ENCODE peak calls at places on chromosomes 3 and 15, in six cellular contexts. H is effector CD4-positive, alpha-beta T cell; A is NCI-H510A; Q is fibroblast of pulmonary artery; O is HuH-7.5; U is upper lobe of right lung. T is an unnamed sample.
A peak's percentile ranks its signal among the peaks of the same experiment; 100 is the strongest.

GRCh38 chr3:27679691-27680090 is 42.4 kb downstream of the EOMES start:
- DNase-seq in H (no peak), A (no peak), Q (no peak), O (no peak), U (no peak), T (peak; percentile 49)

GRCh38 chr3:156211583-156211982 is 91.2 kb downstream of the KCNAB1 start:
- DNase-seq in H (no peak), A (no peak), Q (peak; percentile 55), O (no peak), U (no peak), T (peak; percentile 67)

GRCh38 chr3:4515896-4516295 is 22.7 kb downstream of the ITPR1 start:
- DNase-seq in H (no peak), A (no peak), Q (no peak), O (no peak), U (no peak), T (no peak)

GRCh38 chr3:184496933-184497332 is 64.7 kb upstream of the EPHB3 start:
- DNase-seq in H (no peak), A (peak; percentile 41), Q (no peak), O (no peak), U (no peak), T (no peak)

GRCh38 chr3:8296466-8296865 is 205.2 kb upstream of the LMCD1 start:
- DNase-seq in H (no peak), A (no peak), Q (no peak), O (no peak), U (no peak), T (no peak)

GRCh38 chr15:25249236-25250010 is 189.4 kb downstream of the UBE3A start:
- DNase-seq in H (no peak), A (no peak), Q (no peak), O (no peak), U (peak; percentile 46), T (no peak)

GRCh38 chr3:195708066-195708465 is 12.7 kb upstream of the MUC20 start:
- DNase-seq in H (no peak), A (no peak), Q (no peak), O (no peak), U (no peak), T (no peak)

GRCh38 chr3:51401639-51402166 is 10.6 kb downstream of the RBM15B start:
- DNase-seq in H (no peak), A (no peak), Q (no peak), O (no peak), U (no peak), T (no peak)

GRCh38 chr3:89955141-89955540 is 847.7 kb downstream of the EPHA3 start:
- DNase-seq in H (no peak), A (no peak), Q (no peak), O (no peak), U (no peak), T (no peak)

GRCh38 chr3:69791919-69792399 is 52.7 kb downstream of the MITF start:
- DNase-seq in H (no peak), A (no peak), Q (peak; percentile 49), O (no peak), U (no peak), T (peak; percentile 69)

GRCh38 chr15:52976050-52976449 is 185.9 kb upstream of the ONECUT1 start:
- DNase-seq in H (no peak), A (no peak), Q (no peak), O (no peak), U (no peak), T (no peak)

GRCh38 chr15:51338496-51338895 is at the start of gene CYP19A1:
- DNase-seq in H (no peak), A (no peak), Q (no peak), O (no peak), U (no peak), T (no peak)

GRCh38 chr3:119630562-119631329 is 29.6 kb downstream of the POPDC2 start:
- DNase-seq in H (no peak), A (no peak), Q (peak; percentile 77), O (no peak), U (no peak), T (peak; percentile 90)

GRCh38 chr3:9397911-9398714 is 698 bp downstream of the SETD5 start:
- DNase-seq in H (peak; percentile 16), A (peak; percentile 6), Q (peak; percentile 41), O (peak; percentile 57), U (peak; percentile 68), T (peak; percentile 57)

GRCh38 chr3:66144792-66145733 is 75.7 kb upstream of the SLC25A26 start:
- DNase-seq in H (no peak), A (no peak), Q (no peak), O (no peak), U (no peak), T (peak; percentile 48)

GRCh38 chr3:102484384-102484783 is 49.6 kb downstream of the ZPLD1 start:
- DNase-seq in H (no peak), A (no peak), Q (no peak), O (no peak), U (no peak), T (no peak)

GRCh38 chr3:50515565-50516047 is 12.2 kb upstream of the CACNA2D2 start:
- DNase-seq in H (no peak), A (peak; percentile 36), Q (peak; percentile 7), O (no peak), U (peak; percentile 74), T (no peak)

GRCh38 chr3:98012974-98013373 is 22.1 kb downstream of the GABRR3 start:
- DNase-seq in H (no peak), A (no peak), Q (peak; percentile 61), O (no peak), U (no peak), T (peak; percentile 35)

GRCh38 chr3:124964432-124964831 is 29.9 kb upstream of the MUC13 start:
- DNase-seq in H (no peak), A (no peak), Q (peak; percentile 34), O (no peak), U (no peak), T (peak; percentile 45)

GRCh38 chr3:127666684-127667083 is 6.1 kb upstream of the ABTB1 start:
- DNase-seq in H (no peak), A (no peak), Q (no peak), O (no peak), U (peak; percentile 5), T (no peak)

GRCh38 chr3:196525141-196525540 is 10.0 kb upstream of the SMCO1 start:
- DNase-seq in H (no peak), A (no peak), Q (no peak), O (no peak), U (no peak), T (no peak)

GRCh38 chr15:83449928-83450501 is 2.9 kb downstream of the SH3GL3 start:
- DNase-seq in H (no peak), A (no peak), Q (peak; percentile 25), O (no peak), U (no peak), T (peak; percentile 45)

GRCh38 chr15:60044636-60045273 is 40.6 kb downstream of the FOXB1 start:
- DNase-seq in H (no peak), A (no peak), Q (no peak), O (no peak), U (no peak), T (no peak)

GRCh38 chr3:46705022-46705530 is 3.9 kb downstream of the TMIE start:
- DNase-seq in H (peak; percentile 58), A (peak; percentile 32), Q (peak; percentile 71), O (peak; percentile 93), U (peak; percentile 80), T (peak; percentile 71)

GRCh38 chr3:19149388-19149787 is 1.1 kb downstream of the KCNH8 start:
- DNase-seq in H (no peak), A (no peak), Q (peak; percentile 52), O (peak; percentile 51), U (no peak), T (peak; percentile 12)

GRCh38 chr3:24521306-24522154 is 26.9 kb upstream of the THRB start:
- DNase-seq in H (no peak), A (peak; percentile 28), Q (no peak), O (peak; percentile 64), U (peak; percentile 84), T (peak; percentile 25)

GRCh38 chr3:134432236-134432635 is 53.5 kb downstream of the ANAPC13 start:
- DNase-seq in H (no peak), A (no peak), Q (no peak), O (no peak), U (no peak), T (no peak)